ENCODE peak calls at places on chromosomes 11 and 22, in seven cellular contexts. S is sciatic nerve; J is heart left ventricle; O is T1000; W is GM10248; B is stimulated activated CD4-positive, alpha-beta T cell treated with anti-CD3 and anti-CD28 coated beads, Interleukin-1b, Interleukin-23, amount 100 ng/mL, for 24 hours; F is endothelial cell. U is an unnamed sample.

GRCh38 chr11:94757037-94757681 is 11.0 kb upstream of the AMOTL1 start:
- DNase-seq in S (no peak), J (no peak), O (no peak), W (no peak), B (no peak), F (no peak), U (no peak)

GRCh38 chr22:35150163-35151107 is 84.5 kb downstream of the ISX start:
- DNase-seq in S (peak), J (peak), O (peak), W (peak), B (peak), F (peak), U (peak)

GRCh38 chr22:46098525-46099475 is 51.5 kb upstream of the PPARA start:
- DNase-seq in S (no peak), J (no peak), O (no peak), W (no peak), B (no peak), F (no peak), U (no peak)

GRCh38 chr11:3231851-3232744 is at the start of gene MRGPRE:
- DNase-seq in S (peak), J (peak), O (no peak), W (peak), B (no peak), F (no peak), U (no peak)

GRCh38 chr11:64339754-64340408 is at the start of gene CCDC88B:
- DNase-seq in S (no peak), J (no peak), O (no peak), W (peak), B (peak), F (no peak), U (peak)

GRCh38 chr11:1772270-1773130 is 8.8 kb upstream of the CTSD start:
- DNase-seq in S (peak), J (no peak), O (peak), W (no peak), B (peak), F (no peak), U (peak)

GRCh38 chr11:43493431-43493830 is 134.7 kb downstream of the TTC17 start:
- DNase-seq in S (no peak), J (no peak), O (no peak), W (no peak), B (no peak), F (no peak), U (no peak)

GRCh38 chr11:117824571-117825537 is at the start of gene FXYD2:
- DNase-seq in S (peak), J (peak), O (no peak), W (no peak), B (no peak), F (no peak), U (no peak)

GRCh38 chr11:104772806-104773241 is 125.4 kb downstream of the CASP12 start:
- DNase-seq in S (no peak), J (no peak), O (no peak), W (no peak), B (no peak), F (no peak), U (no peak)

GRCh38 chr11:114156131-114156581 is 96.6 kb downstream of the ZBTB16 start:
- DNase-seq in S (no peak), J (no peak), O (no peak), W (no peak), B (no peak), F (no peak), U (no peak)

GRCh38 chr11:126647735-126648134 is 292.2 kb downstream of the ST3GAL4 start:
- DNase-seq in S (no peak), J (no peak), O (peak), W (no peak), B (no peak), F (no peak), U (no peak)

GRCh38 chr11:65778901-65779668 is 1.7 kb downstream of the AP5B1 start:
- DNase-seq in S (peak), J (no peak), O (no peak), W (no peak), B (no peak), F (no peak), U (no peak)

GRCh38 chr22:44724416-44724815 is 22.4 kb downstream of the PRR5 start:
- DNase-seq in S (no peak), J (no peak), O (no peak), W (no peak), B (no peak), F (no peak), U (no peak)

GRCh38 chr11:7167976-7168740 is 79.4 kb downstream of the RBMXL2 start:
- DNase-seq in S (no peak), J (no peak), O (no peak), W (no peak), B (no peak), F (no peak), U (no peak)

GRCh38 chr11:75969626-75970308 is 154.8 kb downstream of the UVRAG start:
- DNase-seq in S (no peak), J (no peak), O (no peak), W (no peak), B (no peak), F (no peak), U (no peak)

GRCh38 chr22:50621948-50622722 is 5.8 kb downstream of the ARSA start:
- DNase-seq in S (no peak), J (no peak), O (no peak), W (peak), B (no peak), F (no peak), U (peak)

GRCh38 chr11:2123628-2123960 is 15.6 kb downstream of the IGF2 start:
- DNase-seq in S (no peak), J (no peak), O (no peak), W (no peak), B (no peak), F (no peak), U (no peak)

GRCh38 chr22:36028646-36029405 is at the start of gene RBFOX2:
- DNase-seq in S (peak), J (peak), O (peak), W (peak), B (peak), F (peak), U (peak)

GRCh38 chr11:117072517-117073218 is 25.6 kb downstream of the SIK3 start:
- DNase-seq in S (no peak), J (no peak), O (no peak), W (peak), B (no peak), F (no peak), U (no peak)

GRCh38 chr11:62842171-62842717 is 2.9 kb upstream of the WDR74 start:
- DNase-seq in S (peak), J (peak), O (no peak), W (peak), B (no peak), F (peak), U (no peak)

GRCh38 chr11:23473782-23474181 is 613.5 kb upstream of the CCDC179 start:
- DNase-seq in S (no peak), J (no peak), O (no peak), W (no peak), B (no peak), F (no peak), U (no peak)

GRCh38 chr11:20275987-20276660 is 87.4 kb upstream of the HTATIP2 start:
- DNase-seq in S (no peak), J (no peak), O (no peak), W (no peak), B (no peak), F (no peak), U (no peak)

GRCh38 chr11:121482231-121483129 is 29.7 kb upstream of the SORL1-AS1 start:
- DNase-seq in S (no peak), J (no peak), O (no peak), W (peak), B (no peak), F (no peak), U (no peak)

GRCh38 chr11:113806403-113806802 is 26.8 kb downstream of the CLDN25 start:
- DNase-seq in S (no peak), J (no peak), O (no peak), W (peak), B (no peak), F (peak), U (no peak)

GRCh38 chr11:46112961-46113617 is 8.2 kb downstream of the PHF21A start:
- DNase-seq in S (no peak), J (peak), O (no peak), W (peak), B (no peak), F (no peak), U (peak)

GRCh38 chr22:50326225-50326958 is 420 bp downstream of the DENND6B start:
- DNase-seq in S (no peak), J (no peak), O (no peak), W (no peak), B (no peak), F (no peak), U (no peak)

GRCh38 chr11:12270215-12270797 is 107.1 kb upstream of the PARVA start:
- DNase-seq in S (no peak), J (no peak), O (no peak), W (no peak), B (no peak), F (no peak), U (no peak)

GRCh38 chr11:2314525-2315394 is 12.9 kb downstream of the TSPAN32 start:
- DNase-seq in S (peak), J (peak), O (no peak), W (no peak), B (no peak), F (no peak), U (no peak)

GRCh38 chr22:27990879-27991278 is 71.8 kb upstream of the PITPNB start:
- DNase-seq in S (peak), J (peak), O (no peak), W (peak), B (no peak), F (peak), U (no peak)

GRCh38 chr11:16632295-16633200 is 105.9 kb upstream of the C11orf58 start:
- DNase-seq in S (no peak), J (no peak), O (no peak), W (no peak), B (no peak), F (no peak), U (no peak)

GRCh38 chr22:27377901-27378300 is 423.7 kb downstream of the MN1 start:
- DNase-seq in S (no peak), J (no peak), O (no peak), W (no peak), B (no peak), F (no peak), U (no peak)

GRCh38 chr11:111981270-111981669 is 43.9 kb upstream of the DLAT start:
- DNase-seq in S (no peak), J (no peak), O (no peak), W (no peak), B (no peak), F (no peak), U (no peak)

GRCh38 chr22:41596776-41597634 is 7.4 kb upstream of the PMM1 start:
- DNase-seq in S (no peak), J (peak), O (peak), W (peak), B (no peak), F (peak), U (no peak)

GRCh38 chr11:359181-359714 is 10.1 kb upstream of the B4GALNT4 start:
- DNase-seq in S (peak), J (no peak), O (no peak), W (no peak), B (peak), F (no peak), U (peak)

GRCh38 chr22:32920032-32920628 is 118.6 kb downstream of the TIMP3 start:
- DNase-seq in S (peak), J (peak), O (no peak), W (no peak), B (no peak), F (no peak), U (no peak)

GRCh38 chr11:80967649-80968048 is 1526.8 kb upstream of the TENM4 start:
- DNase-seq in S (no peak), J (no peak), O (no peak), W (no peak), B (no peak), F (no peak), U (no peak)

GRCh38 chr11:126432065-126432461 is 76.6 kb downstream of the ST3GAL4 start:
- DNase-seq in S (no peak), J (no peak), O (no peak), W (no peak), B (no peak), F (no peak), U (no peak)

GRCh38 chr11:93842461-93842860 is 8.0 kb downstream of the VSTM5 start:
- DNase-seq in S (no peak), J (no peak), O (no peak), W (no peak), B (no peak), F (no peak), U (no peak)

U was measured in T-helper 2 cell.